ENCODE peak calls at places on chromosomes 13 and 19, in eight cellular contexts. W, U, D, X, A, L, T and C are unnamed samples.

GRCh38 chr19:43765109-43765876 is 10.5 kb upstream of the SMG9 start:
- DNase-seq in D (peak; percentile 92), A (peak; percentile 85), X (peak; percentile 98), L (peak; percentile 99), T (peak; percentile 72), U (peak; percentile 77), W (peak; percentile 89), C (peak; percentile 99)

GRCh38 chr19:14731200-14731599 is 41.4 kb downstream of the ZNF333 start:
- DNase-seq in A (no peak), X (no peak), T (no peak), W (no peak), L (no peak), D (no peak), U (no peak), C (peak; percentile 46)

GRCh38 chr19:15154002-15154612 is 46.7 kb downstream of the NOTCH3 start:
- DNase-seq in X (peak; percentile 54), A (peak; percentile 57), U (peak; percentile 46), L (peak; percentile 53), W (peak; percentile 62), T (peak; percentile 50), D (peak; percentile 44), C (peak; percentile 41)

GRCh38 chr13:98273824-98274786 is 97.0 kb upstream of the RNF113B start:
- DNase-seq in L (no peak), W (no peak), A (no peak), D (no peak), U (no peak), T (no peak), X (no peak), C (no peak)

GRCh38 chr13:113083402-113084061 is 22.1 kb upstream of the F7 start:
- DNase-seq in X (peak; percentile 93), D (no peak), L (peak; percentile 73), W (peak; percentile 44), U (peak; percentile 90), A (no peak), T (no peak), C (peak; percentile 50)

GRCh38 chr19:31113250-31113685 is 236.0 kb downstream of the TSHZ3 start:
- DNase-seq in X (peak; percentile 77), D (peak; percentile 34), U (no peak), W (no peak), L (peak; percentile 44), A (no peak), T (no peak), C (peak; percentile 31)

GRCh38 chr13:48426052-48426451 is 13.1 kb upstream of the LPAR6 start:
- DNase-seq in D (no peak), A (no peak), W (no peak), X (no peak), T (no peak), U (no peak), L (no peak), C (no peak)

GRCh38 chr13:97522243-97522642 is 88.3 kb downstream of the RAP2A start:
- DNase-seq in U (no peak), D (no peak), A (no peak), L (no peak), W (no peak), X (no peak), T (no peak), C (no peak)

GRCh38 chr13:76696370-76696769 is 189.8 kb downstream of the KCTD12 start:
- DNase-seq in X (peak; percentile 46), D (peak; percentile 57), U (no peak), W (no peak), T (no peak), A (no peak), L (peak; percentile 52), C (peak; percentile 38)

GRCh38 chr19:29088761-29089160 is 124.2 kb downstream of the UQCRFS1 start:
- DNase-seq in W (no peak), T (no peak), X (no peak), D (no peak), A (no peak), U (no peak), L (no peak), C (no peak)

GRCh38 chr13:35198821-35199220 is 256.8 kb downstream of the NBEA start:
- DNase-seq in X (no peak), T (no peak), D (no peak), A (no peak), U (no peak), W (no peak), L (no peak), C (no peak)

GRCh38 chr13:109123971-109124370 is 494.6 kb downstream of the MYO16 start:
- DNase-seq in U (no peak), A (no peak), D (no peak), W (no peak), T (no peak), L (no peak), X (no peak), C (no peak)

GRCh38 chr13:111626371-111627305 is 306.2 kb downstream of the TEX29 start:
- DNase-seq in A (no peak), T (no peak), U (no peak), W (no peak), X (no peak), L (no peak), D (no peak), C (peak; percentile 31)

GRCh38 chr13:39781381-39781780 is 125.9 kb downstream of the COG6 start:
- DNase-seq in T (no peak), W (no peak), D (no peak), A (no peak), U (no peak), X (no peak), L (no peak), C (no peak)

GRCh38 chr19:49877020-49877878 is at the start of the genes AKT1S1 and TBC1D17:
- DNase-seq in L (peak; percentile 100), U (peak; percentile 99), D (peak; percentile 100), X (peak; percentile 100), T (peak; percentile 98), A (peak; percentile 100), W (peak; percentile 100), C (peak; percentile 99)

GRCh38 chr13:109760372-109760771 is 26.0 kb downstream of the IRS2 start:
- DNase-seq in L (no peak), A (no peak), D (no peak), T (no peak), U (no peak), X (no peak), W (no peak), C (no peak)

GRCh38 chr13:109494955-109495354 is 291.4 kb downstream of the IRS2 start:
- DNase-seq in T (no peak), A (no peak), X (peak; percentile 81), W (peak; percentile 89), D (no peak), U (no peak), L (peak; percentile 91), C (peak; percentile 58)

GRCh38 chr19:40976134-40976533 is 14.9 kb upstream of the CYP2B6 start:
- DNase-seq in A (no peak), T (no peak), W (no peak), D (no peak), L (no peak), U (no peak), X (no peak), C (no peak)

GRCh38 chr13:40158218-40158617 is 502.8 kb downstream of the COG6 start:
- DNase-seq in W (peak; percentile 67), U (no peak), L (peak; percentile 46), X (no peak), A (no peak), T (no peak), D (no peak), C (no peak)

GRCh38 chr19:6868341-6868740 is 19.0 kb upstream of the ADGRE1 start:
- DNase-seq in X (no peak), W (peak; percentile 41), A (no peak), D (peak; percentile 3), L (no peak), T (peak; percentile 34), U (no peak), C (no peak)

GRCh38 chr19:48745208-48745995 is 1.3 kb downstream of the IZUMO1 start:
- DNase-seq in A (peak; percentile 79), U (peak; percentile 60), X (peak; percentile 97), D (peak; percentile 83), W (peak; percentile 76), T (peak; percentile 72), L (peak; percentile 90), C (peak; percentile 63)

GRCh38 chr13:93233997-93234416 is 7.4 kb downstream of the GPC6 start:
- DNase-seq in L (no peak), X (no peak), T (no peak), U (no peak), A (no peak), W (no peak), D (no peak), C (no peak)

GRCh38 chr19:50943074-50943828 is 9.6 kb downstream of the KLK5 start:
- DNase-seq in U (no peak), W (no peak), T (no peak), A (no peak), L (no peak), X (no peak), D (no peak), C (peak; percentile 69)

GRCh38 chr19:17340302-17340870 is 3.0 kb downstream of the GTPBP3 start:
- DNase-seq in A (peak; percentile 87), T (peak; percentile 84), D (no peak), U (no peak), X (peak; percentile 69), L (no peak), W (no peak), C (no peak)
- H3K4me3 ChIP-seq in A (no peak overlapping the region), T (no peak overlapping the region), D (no peak overlapping the region), U (no peak overlapping the region), X (no peak overlapping the region), L (no peak overlapping the region), W (no peak overlapping the region), C (no peak overlapping the region)

DNA sequence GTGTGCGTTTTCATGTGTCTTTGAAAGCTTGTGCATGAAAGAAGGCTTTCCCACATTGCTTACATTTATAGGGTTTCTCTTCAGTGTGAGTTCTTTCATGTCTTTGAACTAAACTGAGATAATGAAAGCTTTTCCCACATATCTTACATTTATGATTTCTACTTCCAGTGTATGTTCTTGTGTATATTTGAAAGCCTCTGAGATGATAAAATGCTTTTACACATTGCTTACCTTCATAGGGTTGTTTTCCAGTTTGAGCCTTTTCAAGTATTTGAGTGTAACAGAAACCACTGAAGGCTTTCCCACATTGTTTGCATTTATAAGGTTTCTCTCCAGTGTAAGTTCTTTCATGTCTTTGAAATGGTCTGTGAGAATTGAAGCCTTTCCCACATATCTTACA is 9.8 kb upstream of the ZNF441 start:
- DNase-seq in W (no peak), U (no peak), D (no peak), X (no peak), L (no peak), T (no peak), A (no peak), C (no peak)
- H3K9me3 ChIP-seq in W (no peaks in the 10 kb centered on the region), U (no peaks in the 10 kb centered on the region), D (peaks cover 51% of the 10 kb centered on the region), X (peaks cover 21% of the 10 kb centered on the region), L (no peaks in the 10 kb centered on the region), T (no peaks in the 10 kb centered on the region), A (no peaks in the 10 kb centered on the region), C (peaks cover 52% of the 10 kb centered on the region)

GRCh38 chr19:16830679-16831078 is 1.5 kb downstream of the SIN3B start:
- DNase-seq in W (peak; percentile 61), D (peak; percentile 4), U (no peak), A (no peak), L (peak; percentile 35), X (no peak), T (no peak), C (no peak)
- H3K4me3 ChIP-seq in W (no peak overlapping the region), D (peak overlapping the region; percentile 93), U (no peak overlapping the region), A (no peak overlapping the region), L (peak overlapping the region; percentile 94), X (peak overlapping the region; percentile 95), T (no peak overlapping the region), C (peak overlapping the region; percentile 91)

DNA sequence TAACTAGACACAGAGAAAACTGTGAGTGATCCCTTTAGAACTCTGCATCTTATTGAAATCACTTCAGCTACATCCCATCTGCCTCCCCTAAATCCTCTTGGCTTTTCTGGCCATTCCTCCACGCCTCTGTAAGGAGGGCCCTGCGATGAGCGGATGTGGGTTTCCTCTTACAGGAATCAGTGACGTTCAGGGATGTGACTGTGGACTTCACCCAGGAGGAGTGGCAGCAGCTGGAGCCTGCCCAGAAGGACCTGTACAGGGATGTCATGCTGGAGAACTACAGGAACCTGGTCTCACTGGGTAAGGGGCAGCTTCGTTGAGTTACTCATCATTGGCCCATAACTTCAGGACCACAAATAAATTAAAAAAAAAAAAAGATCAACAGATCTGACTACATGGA is 18.5 kb downstream of the ZNF71 start:
- DNase-seq in T (no peak), U (no peak), D (no peak), W (no peak), X (no peak), A (no peak), L (peak; percentile 18), C (no peak)
- H3K9me3 ChIP-seq in T (peaks cover 9% of the 10 kb centered on the region), U (no peaks in the 10 kb centered on the region), D (peaks cover 15% of the 10 kb centered on the region), W (no peaks in the 10 kb centered on the region), X (peaks cover 6% of the 10 kb centered on the region), A (no peaks in the 10 kb centered on the region), L (no peaks in the 10 kb centered on the region), C (peaks cover 36% of the 10 kb centered on the region)